ENCODE peak calls at places on chromosomes 16 and 17, in eight cellular contexts. One of them, this sample, is unnamed.

GRCh38 chr16:4737545-4737944 is 3.2 kb downstream of the DNAAF8 start:
- DNase-seq in heart left ventricle: no peak
- DNase-seq in astrocyte of the spinal cord: no peak
- DNase-seq in BJ: no peak
- DNase-seq in stomach: no peak
- DNase-seq in ovary: no peak
- DNase-seq in right lobe of liver: no peak
- DNase-seq in neural progenitor cell: no peak
- DNase-seq in this sample: no peak

GRCh38 chr17:41334899-41335298 is 15.7 kb downstream of the KRT33A start:
- DNase-seq in heart left ventricle: no peak
- DNase-seq in astrocyte of the spinal cord: no peak
- DNase-seq in BJ: no peak
- DNase-seq in stomach: no peak
- DNase-seq in ovary: no peak
- DNase-seq in right lobe of liver: no peak
- DNase-seq in neural progenitor cell: no peak
- DNase-seq in this sample: no peak

GRCh38 chr16:50297301-50298074 is 31.1 kb downstream of the ADCY7 start:
- DNase-seq in heart left ventricle: no peak
- DNase-seq in astrocyte of the spinal cord: no peak
- DNase-seq in BJ: no peak
- DNase-seq in stomach: no peak
- DNase-seq in ovary: no peak
- DNase-seq in right lobe of liver: peak
- DNase-seq in neural progenitor cell: no peak
- DNase-seq in this sample: no peak

GRCh38 chr16:67579686-67580085 is 17.4 kb downstream of the CTCF start:
- DNase-seq in heart left ventricle: no peak
- DNase-seq in astrocyte of the spinal cord: no peak
- DNase-seq in BJ: no peak
- DNase-seq in stomach: no peak
- DNase-seq in ovary: no peak
- DNase-seq in right lobe of liver: no peak
- DNase-seq in neural progenitor cell: no peak
- DNase-seq in this sample: no peak

GRCh38 chr16:4115209-4115940 is 867 bp downstream of the ADCY9 start:
- DNase-seq in heart left ventricle: peak
- DNase-seq in astrocyte of the spinal cord: peak
- DNase-seq in BJ: no peak
- DNase-seq in stomach: peak
- DNase-seq in ovary: peak
- DNase-seq in right lobe of liver: peak
- DNase-seq in neural progenitor cell: peak
- DNase-seq in this sample: peak

GRCh38 chr17:82791532-82791931 is 39.7 kb downstream of the TBCD start:
- DNase-seq in heart left ventricle: no peak
- DNase-seq in astrocyte of the spinal cord: peak
- DNase-seq in BJ: peak
- DNase-seq in stomach: no peak
- DNase-seq in ovary: no peak
- DNase-seq in right lobe of liver: no peak
- DNase-seq in neural progenitor cell: no peak
- DNase-seq in this sample: no peak

GRCh38 chr17:1312261-1312870 is 32.9 kb downstream of the TRARG1 start:
- DNase-seq in heart left ventricle: no peak
- DNase-seq in astrocyte of the spinal cord: no peak
- DNase-seq in BJ: no peak
- DNase-seq in stomach: no peak
- DNase-seq in ovary: no peak
- DNase-seq in right lobe of liver: no peak
- DNase-seq in neural progenitor cell: peak
- DNase-seq in this sample: peak

GRCh38 chr16:24328835-24329418 is 72.8 kb downstream of the CACNG3 start:
- DNase-seq in heart left ventricle: no peak
- DNase-seq in astrocyte of the spinal cord: no peak
- DNase-seq in BJ: no peak
- DNase-seq in stomach: no peak
- DNase-seq in ovary: no peak
- DNase-seq in right lobe of liver: no peak
- DNase-seq in neural progenitor cell: peak
- DNase-seq in this sample: no peak

GRCh38 chr17:44502598-44503079 is 567 bp downstream of the GPATCH8 start:
- DNase-seq in heart left ventricle: no peak
- DNase-seq in astrocyte of the spinal cord: peak
- DNase-seq in BJ: no peak
- DNase-seq in stomach: peak
- DNase-seq in ovary: no peak
- DNase-seq in right lobe of liver: no peak
- DNase-seq in neural progenitor cell: peak
- DNase-seq in this sample: no peak

GRCh38 chr17:35416659-35417058 is 15.6 kb downstream of the SLFN12 start:
- DNase-seq in heart left ventricle: no peak
- DNase-seq in astrocyte of the spinal cord: no peak
- DNase-seq in BJ: no peak
- DNase-seq in stomach: no peak
- DNase-seq in ovary: no peak
- DNase-seq in right lobe of liver: no peak
- DNase-seq in neural progenitor cell: no peak
- DNase-seq in this sample: no peak

GRCh38 chr17:56795510-56795909 is 38.2 kb downstream of the C17orf67 start:
- DNase-seq in heart left ventricle: no peak
- DNase-seq in astrocyte of the spinal cord: no peak
- DNase-seq in BJ: no peak
- DNase-seq in stomach: no peak
- DNase-seq in ovary: no peak
- DNase-seq in right lobe of liver: no peak
- DNase-seq in neural progenitor cell: no peak
- DNase-seq in this sample: no peak

GRCh38 chr16:82947675-82948074 is 320.9 kb downstream of the CDH13 start:
- DNase-seq in heart left ventricle: no peak
- DNase-seq in astrocyte of the spinal cord: no peak
- DNase-seq in BJ: no peak
- DNase-seq in stomach: no peak
- DNase-seq in ovary: no peak
- DNase-seq in right lobe of liver: no peak
- DNase-seq in neural progenitor cell: no peak
- DNase-seq in this sample: no peak

GRCh38 chr17:74012465-74012864 is 191.0 kb upstream of the RPL38 start:
- DNase-seq in heart left ventricle: no peak
- DNase-seq in astrocyte of the spinal cord: no peak
- DNase-seq in BJ: no peak
- DNase-seq in stomach: no peak
- DNase-seq in ovary: no peak
- DNase-seq in right lobe of liver: no peak
- DNase-seq in neural progenitor cell: no peak
- DNase-seq in this sample: no peak

GRCh38 chr16:75660726-75661302 is 13.2 kb downstream of the TERF2IP start:
- DNase-seq in heart left ventricle: no peak
- DNase-seq in astrocyte of the spinal cord: no peak
- DNase-seq in BJ: no peak
- DNase-seq in stomach: no peak
- DNase-seq in ovary: no peak
- DNase-seq in right lobe of liver: no peak
- DNase-seq in neural progenitor cell: no peak
- DNase-seq in this sample: no peak

GRCh38 chr16:74503412-74503811 is 82.1 kb upstream of the CLEC18B start:
- DNase-seq in heart left ventricle: no peak
- DNase-seq in astrocyte of the spinal cord: no peak
- DNase-seq in BJ: no peak
- DNase-seq in stomach: no peak
- DNase-seq in ovary: no peak
- DNase-seq in right lobe of liver: no peak
- DNase-seq in neural progenitor cell: no peak
- DNase-seq in this sample: no peak

GRCh38 chr17:63445571-63446217 is 412 bp downstream of the CYB561 start:
- DNase-seq in heart left ventricle: no peak
- DNase-seq in astrocyte of the spinal cord: no peak
- DNase-seq in BJ: no peak
- DNase-seq in stomach: peak
- DNase-seq in ovary: no peak
- DNase-seq in right lobe of liver: peak
- DNase-seq in neural progenitor cell: peak
- DNase-seq in this sample: peak

GRCh38 chr16:66120656-66121055 is 245.8 kb upstream of the CDH5 start:
- DNase-seq in heart left ventricle: no peak
- DNase-seq in astrocyte of the spinal cord: peak
- DNase-seq in BJ: no peak
- DNase-seq in stomach: no peak
- DNase-seq in ovary: no peak
- DNase-seq in right lobe of liver: no peak
- DNase-seq in neural progenitor cell: no peak
- DNase-seq in this sample: no peak

GRCh38 chr16:85460252-85460982 is 152.7 kb upstream of the GSE1 start:
- DNase-seq in heart left ventricle: no peak
- DNase-seq in astrocyte of the spinal cord: no peak
- DNase-seq in BJ: no peak
- DNase-seq in stomach: no peak
- DNase-seq in ovary: peak
- DNase-seq in right lobe of liver: no peak
- DNase-seq in neural progenitor cell: no peak
- DNase-seq in this sample: no peak
- TF ChIP-seq CTCF in heart left ventricle: no peak
- TF ChIP-seq CTCF in astrocyte of the spinal cord: no peak
- TF ChIP-seq CTCF in BJ: no peak
- TF ChIP-seq CTCF in stomach: no peak
- TF ChIP-seq CTCF in ovary: no peak
- TF ChIP-seq CTCF in right lobe of liver: no peak
- TF ChIP-seq CTCF in neural progenitor cell: no peak
- TF ChIP-seq CTCF in this sample: no peak

GRCh38 chr17:17144061-17144460 is 62.1 kb downstream of the PLD6 start:
- DNase-seq in heart left ventricle: no peak
- DNase-seq in astrocyte of the spinal cord: no peak
- DNase-seq in BJ: no peak
- DNase-seq in stomach: no peak
- DNase-seq in ovary: no peak
- DNase-seq in right lobe of liver: no peak
- DNase-seq in neural progenitor cell: no peak
- DNase-seq in this sample: no peak

GRCh38 chr17:17143501-17143900 is 62.6 kb downstream of the PLD6 start:
- DNase-seq in heart left ventricle: no peak
- DNase-seq in astrocyte of the spinal cord: no peak
- DNase-seq in BJ: no peak
- DNase-seq in stomach: no peak
- DNase-seq in ovary: no peak
- DNase-seq in right lobe of liver: no peak
- DNase-seq in neural progenitor cell: no peak
- DNase-seq in this sample: no peak

GRCh38 chr17:17141860-17142552 is 64.1 kb downstream of the PLD6 start:
- DNase-seq in heart left ventricle: no peak
- DNase-seq in astrocyte of the spinal cord: peak
- DNase-seq in BJ: no peak
- DNase-seq in stomach: no peak
- DNase-seq in ovary: peak
- DNase-seq in right lobe of liver: no peak
- DNase-seq in neural progenitor cell: peak
- DNase-seq in this sample: peak

GRCh38 chr17:17141279-17141678 is 64.9 kb downstream of the PLD6 start:
- DNase-seq in heart left ventricle: no peak
- DNase-seq in astrocyte of the spinal cord: no peak
- DNase-seq in BJ: no peak
- DNase-seq in stomach: no peak
- DNase-seq in ovary: no peak
- DNase-seq in right lobe of liver: no peak
- DNase-seq in neural progenitor cell: peak
- DNase-seq in this sample: no peak

DNA sequence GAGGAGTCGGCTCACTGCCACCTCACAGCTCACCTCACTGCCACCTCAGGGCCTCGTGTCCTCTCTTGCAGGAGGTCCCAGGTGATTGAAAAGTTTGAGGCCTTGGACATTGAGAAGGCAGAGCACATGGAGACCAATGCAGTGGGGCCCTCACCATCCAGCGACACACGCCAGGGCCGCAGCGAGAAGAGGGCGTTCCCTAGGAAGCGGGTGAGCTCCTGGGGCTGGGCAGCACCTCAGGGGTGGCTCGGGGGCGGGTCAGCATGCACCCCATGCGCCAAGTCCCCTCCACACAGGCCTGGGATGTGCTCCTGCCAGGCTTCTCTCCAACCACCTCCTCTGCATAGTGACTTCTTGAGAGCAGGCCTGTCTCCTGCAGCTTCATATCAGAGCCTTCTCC is 63.6 kb downstream of the PLD6 start:
- DNase-seq in heart left ventricle: no peak
- DNase-seq in astrocyte of the spinal cord: no peak
- DNase-seq in BJ: no peak
- DNase-seq in stomach: no peak
- DNase-seq in ovary: no peak
- DNase-seq in right lobe of liver: no peak
- DNase-seq in neural progenitor cell: no peak
- DNase-seq in this sample: no peak
- TF ChIP-seq CTCF in heart left ventricle: no peak
- TF ChIP-seq CTCF in astrocyte of the spinal cord: no peak
- TF ChIP-seq CTCF in BJ: no peak
- TF ChIP-seq CTCF in stomach: no peak
- TF ChIP-seq CTCF in ovary: no peak
- TF ChIP-seq CTCF in right lobe of liver: no peak
- TF ChIP-seq CTCF in neural progenitor cell: no peak
- TF ChIP-seq CTCF in this sample: no peak

DNA sequence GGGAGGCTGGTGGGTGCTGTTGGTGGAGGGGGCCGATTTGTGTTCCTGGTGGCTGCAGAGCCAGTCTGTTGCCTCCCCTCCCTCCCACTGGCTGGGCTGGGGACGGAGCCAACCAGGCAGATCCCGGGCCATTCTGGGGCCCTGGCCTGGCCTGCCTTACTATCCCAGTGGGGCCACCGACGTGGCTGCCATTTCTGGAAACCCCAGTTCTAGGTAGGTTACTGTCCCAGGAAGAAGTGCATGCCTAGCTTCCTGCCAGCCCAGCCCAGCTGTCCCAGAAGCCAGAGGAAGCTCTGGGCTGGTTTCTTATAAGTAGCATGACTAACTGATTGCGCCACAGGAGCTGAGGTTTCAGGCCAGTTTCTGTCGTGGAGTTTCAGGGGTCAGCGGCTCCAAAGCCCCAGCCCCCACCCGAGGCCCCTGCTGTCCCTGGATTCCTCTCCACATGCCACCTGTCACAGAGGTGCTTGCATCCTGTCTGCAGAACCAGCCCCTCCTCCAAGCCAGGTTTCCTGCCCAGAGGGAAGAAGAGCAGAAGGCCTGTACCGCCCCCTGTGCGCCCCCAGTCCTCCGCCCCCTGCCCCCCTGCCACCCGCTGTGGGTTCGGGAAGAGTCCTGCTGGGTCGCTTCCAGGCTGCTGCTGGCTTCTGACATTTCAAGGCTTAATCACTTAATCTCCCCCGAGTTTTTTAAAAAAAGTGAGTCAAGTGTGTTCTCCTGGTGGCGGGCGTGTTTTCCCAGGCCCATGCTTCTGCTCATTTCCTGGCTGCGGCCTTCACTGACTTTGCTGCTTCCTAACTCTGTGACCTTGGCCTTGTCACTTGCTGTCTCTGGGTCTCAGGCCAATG is 13.2 kb downstream of the IL4R start:
- DNase-seq in heart left ventricle: peak
- DNase-seq in astrocyte of the spinal cord: peak
- DNase-seq in BJ: peak
- DNase-seq in stomach: peak
- DNase-seq in ovary: peak
- DNase-seq in right lobe of liver: peak
- DNase-seq in neural progenitor cell: peak
- DNase-seq in this sample: no peak
- TF ChIP-seq CTCF in heart left ventricle: no peak
- TF ChIP-seq CTCF in astrocyte of the spinal cord: no peak
- TF ChIP-seq CTCF in BJ: peak
- TF ChIP-seq CTCF in stomach: no peak
- TF ChIP-seq CTCF in ovary: no peak
- TF ChIP-seq CTCF in right lobe of liver: peak
- TF ChIP-seq CTCF in neural progenitor cell: no peak
- TF ChIP-seq CTCF in this sample: no peak

GRCh38 chr17:68175416-68175815 is 72.4 kb upstream of the AMZ2 start:
- DNase-seq in heart left ventricle: no peak
- DNase-seq in astrocyte of the spinal cord: no peak
- DNase-seq in BJ: no peak
- DNase-seq in stomach: no peak
- DNase-seq in ovary: no peak
- DNase-seq in right lobe of liver: no peak
- DNase-seq in neural progenitor cell: no peak
- DNase-seq in this sample: no peak
- TF ChIP-seq CTCF in heart left ventricle: no peak
- TF ChIP-seq CTCF in astrocyte of the spinal cord: no peak
- TF ChIP-seq CTCF in BJ: no peak
- TF ChIP-seq CTCF in stomach: no peak
- TF ChIP-seq CTCF in ovary: no peak
- TF ChIP-seq CTCF in right lobe of liver: no peak
- TF ChIP-seq CTCF in neural progenitor cell: no peak
- TF ChIP-seq CTCF in this sample: no peak

This sample was measured in neural crest cell.